ENCODE peak calls at places on chromosomes 16 and 17, in six cellular contexts. N, P, W, S, O and Y are unnamed samples.

GRCh38 chr17:49359990-49360795 is 1.9 kb downstream of the ZNF652 start:
- DNase-seq in O (peak), S (no peak), N (no peak), W (no peak), P (peak), Y (peak)

GRCh38 chr16:30786115-30786935 is 680 bp downstream of the ZNF629 start:
- DNase-seq in S (no peak), N (peak), P (peak), W (no peak), O (peak), Y (no peak)

GRCh38 chr16:85719605-85720318 is 31.0 kb upstream of the GINS2 start:
- DNase-seq in O (no peak), S (no peak), N (no peak), W (no peak), P (no peak), Y (no peak)

GRCh38 chr16:66324785-66325184 is 41.7 kb upstream of the CDH5 start:
- DNase-seq in S (no peak), O (peak), P (peak), N (no peak), W (peak), Y (peak)

GRCh38 chr17:1082579-1082978 is 85.7 kb downstream of the TIMM22 start:
- DNase-seq in N (peak), P (no peak), W (no peak), S (no peak), O (no peak), Y (no peak)

GRCh38 chr16:4087990-4088577 is 28.2 kb downstream of the ADCY9 start:
- DNase-seq in O (no peak), N (peak), P (no peak), S (no peak), W (no peak), Y (no peak)

GRCh38 chr17:60640503-60640902 is 37.1 kb upstream of the BCAS3 start:
- DNase-seq in W (no peak), O (peak), S (peak), N (peak), P (peak), Y (no peak)

GRCh38 chr16:11742536-11743307 is at the start of gene TXNDC11:
- DNase-seq in O (peak), S (peak), W (peak), P (peak), N (peak), Y (peak)

GRCh38 chr17:65901394-65901793 is 290.5 kb downstream of the CEP112 start:
- DNase-seq in N (no peak), W (no peak), S (no peak), O (no peak), P (no peak), Y (no peak)

GRCh38 chr17:77489898-77490265 is 349.1 kb downstream of the SEC14L1 start:
- DNase-seq in S (no peak), O (no peak), W (no peak), P (no peak), N (no peak), Y (no peak)

GRCh38 chr17:57956311-57957119 is 1.3 kb upstream of the CUEDC1 start:
- DNase-seq in S (no peak), O (no peak), N (no peak), W (no peak), P (no peak), Y (peak)

GRCh38 chr17:34354637-34355036 is 1.6 kb upstream of the CCL13 start:
- DNase-seq in N (peak), O (no peak), S (no peak), P (no peak), W (no peak), Y (no peak)

GRCh38 chr17:3885970-3886369 is 6.9 kb downstream of the CAMKK1 start:
- DNase-seq in N (peak), S (no peak), O (peak), P (peak), W (no peak), Y (no peak)

GRCh38 chr17:57927048-57927723 is 28.0 kb downstream of the CUEDC1 start:
- DNase-seq in P (no peak), W (no peak), S (peak), N (peak), O (no peak), Y (no peak)

GRCh38 chr17:78862073-78863023 is 21.7 kb upstream of the USP36 start:
- DNase-seq in O (peak), W (no peak), P (peak), S (no peak), N (peak), Y (no peak)

GRCh38 chr17:81245024-81245664 is 6.0 kb downstream of the NDUFAF8 start:
- DNase-seq in O (no peak), W (no peak), P (no peak), N (peak), S (no peak), Y (no peak)

GRCh38 chr17:36493956-36494355 is 7.5 kb downstream of the ZNHIT3 start:
- DNase-seq in W (no peak), S (no peak), O (peak), P (peak), N (no peak), Y (no peak)

GRCh38 chr17:10767237-10767636 is 36.7 kb downstream of the TMEM238L start:
- DNase-seq in O (no peak), W (no peak), N (no peak), S (no peak), P (no peak), Y (no peak)

GRCh38 chr17:41553176-41553575 is 18.7 kb downstream of the KRT9 start:
- DNase-seq in N (peak), W (no peak), S (no peak), P (no peak), O (no peak), Y (no peak)

GRCh38 chr17:10118788-10119130 is 79.6 kb downstream of the GAS7 start:
- DNase-seq in O (no peak), N (no peak), W (no peak), P (no peak), S (no peak), Y (no peak)

GRCh38 chr16:35150805-35151312 is 1691.4 kb downstream of the TP53TG3F start:
- DNase-seq in S (no peak), N (no peak), P (no peak), W (no peak), O (no peak), Y (no peak)

GRCh38 chr16:65312795-65313194 is 190.9 kb upstream of the CDH11 start:
- DNase-seq in P (peak), W (no peak), O (no peak), N (peak), S (no peak), Y (no peak)

GRCh38 chr17:16507918-16508533 is 16.0 kb upstream of the LRRC75A start:
- DNase-seq in S (no peak), W (no peak), N (peak), O (no peak), P (no peak), Y (no peak)

GRCh38 chr17:40417609-40418427 is at the start of gene TOP2A:
- DNase-seq in N (peak), W (peak), O (peak), P (peak), S (peak), Y (peak)

GRCh38 chr17:40415390-40415789 is 2.3 kb downstream of the TOP2A start:
- DNase-seq in O (peak), S (no peak), P (peak), N (peak), W (no peak), Y (no peak)

GRCh38 chr17:40416671-40417070 is 1.0 kb downstream of the TOP2A start:
- DNase-seq in W (no peak), N (no peak), P (no peak), O (no peak), S (no peak), Y (no peak)

GRCh38 chr17:40418428-40418706 is 671 bp upstream of the TOP2A start:
- DNase-seq in O (no peak), P (no peak), W (no peak), S (no peak), N (no peak), Y (no peak)

GRCh38 chr17:40417258-40417608 is 463 bp downstream of the TOP2A start:
- DNase-seq in P (no peak), W (no peak), N (peak), O (no peak), S (no peak), Y (peak)
- H4K8ac ChIP-seq in P (no peak), W (no peak), N (peak), O (peak), S (no peak), Y (no peak)

GRCh38 chr16:25011891-25012499 is 3.2 kb downstream of the ARHGAP17 start:
- DNase-seq in N (peak), O (peak), W (no peak), P (peak), S (no peak), Y (no peak)

GRCh38 chr16:25013049-25013448 is 2.1 kb downstream of the ARHGAP17 start:
- DNase-seq in N (no peak), W (no peak), P (no peak), O (no peak), S (no peak), Y (no peak)

GRCh38 chr16:25012525-25012991 is 2.6 kb downstream of the ARHGAP17 start:
- DNase-seq in N (peak), P (peak), O (peak), S (no peak), W (no peak), Y (no peak)

GRCh38 chr16:25013751-25014499 is 1.2 kb downstream of the ARHGAP17 start:
- DNase-seq in S (no peak), O (no peak), N (no peak), P (no peak), W (no peak), Y (no peak)

DNA sequence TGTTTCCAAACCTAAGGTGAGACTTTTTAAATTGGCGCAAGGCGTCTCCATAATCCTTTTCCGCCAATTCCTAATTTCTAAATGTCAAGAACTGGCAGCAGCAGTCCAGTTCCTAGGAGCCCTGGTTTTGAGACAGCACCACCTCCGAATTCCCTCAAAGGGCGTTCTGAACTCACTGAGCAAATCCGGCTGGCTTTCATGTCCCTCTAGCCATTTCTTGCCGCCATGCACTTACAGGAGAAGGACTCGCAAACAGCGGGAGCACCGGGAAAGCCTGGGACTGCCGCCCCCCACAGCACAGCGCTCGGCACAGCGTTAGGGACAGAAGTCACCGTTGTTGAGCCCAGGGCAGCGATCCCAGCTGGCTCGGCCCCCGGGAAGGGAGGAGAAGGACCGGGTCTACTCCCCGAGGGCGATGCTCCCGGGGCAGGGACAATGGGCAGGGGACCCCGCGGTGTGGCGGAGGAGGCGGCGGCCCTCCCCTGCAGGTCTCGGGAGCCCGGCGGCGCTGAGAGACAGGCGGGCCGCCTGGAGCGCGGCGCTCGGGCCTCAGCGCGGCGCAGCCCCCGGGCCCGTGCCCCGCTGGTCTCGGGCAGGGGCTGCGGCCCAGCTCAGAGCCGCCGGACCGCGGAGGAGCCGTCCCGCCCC is 545 bp downstream of the ARHGAP17 start:
- DNase-seq in W (no peak), P (peak), O (peak), S (peak), N (peak), Y (peak)
- H3K23ac ChIP-seq in W (no peak), P (peak), O (no peak), S (peak), N (peak), Y (no peak)

GRCh38 chr16:68643227-68643626 is 1.9 kb upstream of the CDH3 start:
- DNase-seq in N (no peak), O (no peak), W (no peak), P (no peak), S (no peak), Y (no peak)

GRCh38 chr16:68642047-68642435 is 3.1 kb upstream of the CDH3 start:
- DNase-seq in O (no peak), S (no peak), N (no peak), W (no peak), P (no peak), Y (no peak)

GRCh38 chr16:68640972-68641371 is 4.1 kb upstream of the CDH3 start:
- DNase-seq in P (peak), S (no peak), N (no peak), O (no peak), W (no peak), Y (no peak)

GRCh38 chr16:68643847-68644246 is 1.3 kb upstream of the CDH3 start:
- DNase-seq in N (no peak), S (no peak), W (no peak), P (no peak), O (no peak), Y (no peak)

DNA sequence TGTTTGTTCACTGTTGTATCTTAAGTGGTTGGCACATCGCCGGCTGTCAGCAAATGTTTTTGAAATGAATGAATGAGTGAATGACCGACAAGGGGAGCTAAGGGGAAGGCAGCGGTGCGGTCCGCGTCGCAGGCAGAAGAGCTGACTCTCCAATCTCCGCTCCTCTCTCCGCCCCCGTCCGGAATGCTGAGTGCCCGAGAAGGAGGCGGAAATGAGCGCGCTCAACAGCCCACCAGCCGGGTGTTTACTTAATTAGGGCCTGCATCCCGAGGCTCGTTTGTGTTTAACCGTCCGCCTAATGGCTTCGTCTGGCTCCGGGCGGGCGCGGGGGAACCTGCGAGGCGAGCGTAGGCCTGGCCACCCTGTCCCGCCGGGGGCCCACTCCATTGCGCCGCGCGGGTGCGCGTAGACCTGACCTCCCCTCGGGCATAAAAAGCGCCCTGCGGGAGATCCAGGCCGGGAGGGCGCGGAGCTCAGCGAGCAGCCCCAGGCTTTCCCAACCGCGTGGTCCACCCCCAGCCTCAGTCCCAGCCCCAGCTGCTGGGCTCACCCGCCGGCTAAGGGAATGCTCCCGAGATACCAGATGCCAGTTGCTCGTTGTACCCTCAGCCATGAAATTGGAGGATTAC is 2.6 kb upstream of the CDH3 start:
- DNase-seq in W (peak), P (peak), N (no peak), S (no peak), O (peak), Y (peak)
- H2AFZ ChIP-seq in W (peak), P (peak), N (peak), S (peak), O (peak), Y (no peak)

GRCh38 chr16:46884513-46885293 is 541 bp downstream of the GPT2 start:
- DNase-seq in W (no peak), S (peak), O (peak), N (peak), P (peak), Y (no peak)

GRCh38 chr16:46882940-46883307 is 1.2 kb upstream of the GPT2 start:
- DNase-seq in N (no peak), S (no peak), O (no peak), P (no peak), W (no peak), Y (no peak)

GRCh38 chr16:46883353-46883689 is 841 bp upstream of the GPT2 start:
- DNase-seq in O (no peak), S (no peak), N (no peak), W (no peak), P (no peak), Y (no peak)

GRCh38 chr16:46882304-46882939 is 1.7 kb upstream of the GPT2 start:
- DNase-seq in N (no peak), P (no peak), O (no peak), S (no peak), W (no peak), Y (no peak)

DNA sequence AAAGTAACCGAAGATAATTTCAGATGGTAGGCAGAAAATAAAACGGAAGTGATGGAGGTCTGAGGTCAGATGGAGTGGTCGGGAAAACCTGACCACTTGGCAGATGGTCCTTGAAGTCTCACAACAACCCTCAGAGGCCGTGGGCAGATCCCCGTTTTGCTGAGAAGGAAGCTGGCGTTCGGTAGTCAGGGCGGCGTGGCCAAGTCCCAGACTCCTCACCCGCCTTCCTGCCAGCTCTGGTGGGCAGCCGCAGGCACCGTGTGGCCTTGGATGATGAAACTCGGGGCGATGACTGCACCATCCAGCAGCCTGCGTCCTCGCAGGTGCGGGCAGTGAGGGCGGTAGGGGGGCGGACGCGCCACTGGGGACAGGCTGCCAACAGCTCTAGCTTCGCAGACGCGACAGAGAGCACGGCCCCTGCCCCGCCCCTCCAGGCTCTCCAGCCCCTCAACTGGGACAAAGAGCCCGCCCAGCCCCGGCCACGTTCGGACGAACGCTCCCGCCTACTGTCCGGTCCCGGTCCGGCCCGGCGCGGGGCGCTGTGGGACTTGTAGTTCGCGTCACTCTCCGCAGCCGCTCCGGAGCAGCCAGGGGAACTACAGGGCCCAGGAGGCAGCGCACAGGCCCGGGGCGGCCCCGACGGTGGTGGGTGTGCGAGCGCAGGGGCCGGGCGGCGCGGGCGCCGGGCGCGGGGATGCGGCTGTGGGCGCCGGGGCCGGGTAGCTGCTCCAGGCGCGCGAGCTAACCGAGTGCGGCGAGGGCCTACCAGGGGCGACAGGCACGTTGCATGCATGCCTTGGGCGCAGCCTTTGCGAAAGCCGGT is at the start of gene GPT2:
- DNase-seq in W (peak), N (peak), O (peak), S (peak), P (peak), Y (peak)
- H4K8ac ChIP-seq in W (peak), N (peak), O (peak), S (no peak), P (peak), Y (no peak)

GRCh38 chr16:50023626-50024025 is 1.4 kb upstream of the CNEP1R1 start:
- DNase-seq in W (no peak), S (no peak), P (no peak), N (no peak), O (no peak), Y (no peak)

GRCh38 chr16:50025544-50025931 is 513 bp downstream of the CNEP1R1 start:
- DNase-seq in P (peak), O (peak), S (no peak), N (no peak), W (no peak), Y (no peak)

GRCh38 chr16:50024207-50024606 is 818 bp upstream of the CNEP1R1 start:
- DNase-seq in S (no peak), O (no peak), N (no peak), W (no peak), P (no peak), Y (no peak)

GRCh38 chr16:50027829-50028228 is 2.8 kb downstream of the CNEP1R1 start:
- DNase-seq in N (no peak), S (no peak), O (no peak), W (no peak), P (no peak), Y (no peak)

DNA sequence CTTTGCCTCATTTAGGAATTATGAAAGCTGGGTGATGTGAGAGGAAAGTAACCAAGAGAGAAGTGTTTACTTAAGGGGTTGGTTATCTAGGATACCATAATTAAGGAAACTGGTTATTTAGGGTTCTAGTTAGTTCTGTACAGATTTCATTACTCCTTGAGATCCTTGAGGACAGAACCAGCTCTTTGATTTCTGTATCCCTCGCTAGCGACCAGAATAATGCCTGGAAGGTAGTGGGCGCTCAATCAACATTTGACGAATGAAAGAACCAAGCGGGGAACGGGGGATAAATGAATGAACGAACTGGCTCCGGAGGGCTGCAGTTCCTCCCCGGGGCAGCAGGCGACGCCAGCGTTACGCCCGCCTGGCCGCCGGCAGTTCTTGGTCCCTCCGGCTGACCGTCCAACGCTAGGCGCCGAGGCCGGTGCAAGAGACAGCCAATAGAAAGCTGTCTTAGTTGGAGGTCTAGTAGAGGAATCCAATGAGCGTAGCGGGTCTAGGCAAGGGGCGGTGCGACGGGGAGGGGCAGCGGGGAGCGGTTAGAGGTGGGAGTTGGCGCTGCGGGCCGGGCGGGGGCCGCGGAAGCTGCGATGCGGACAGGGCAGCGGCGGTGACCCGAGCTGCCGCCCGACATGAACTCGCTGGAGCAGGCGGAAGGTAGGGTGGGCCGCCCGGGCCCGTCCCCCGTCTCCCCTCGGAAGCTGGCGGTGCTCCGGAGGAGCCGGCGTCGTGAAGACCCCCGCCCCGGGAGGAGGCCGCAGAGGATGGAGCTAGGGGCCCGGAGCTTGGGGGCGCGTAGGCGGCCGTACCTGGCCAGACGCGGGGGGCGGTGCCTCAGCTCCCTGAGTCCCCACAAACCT is at the start of gene CNEP1R1:
- DNase-seq in W (peak), S (peak), N (peak), P (peak), O (peak), Y (peak)
- H3K23ac ChIP-seq in W (no peak), S (peak), N (peak), P (no peak), O (no peak), Y (no peak)

GRCh38 chr17:29207986-29208385 is 27.8 kb upstream of the MYO18A start:
- DNase-seq in P (no peak), O (peak), W (no peak), N (no peak), S (no peak), Y (no peak)
- H2AFZ ChIP-seq in P (no peak), O (no peak), W (no peak), N (no peak), S (peak), Y (no peak)

GRCh38 chr16:1258906-1259759 is 3.3 kb downstream of the TPSD1 start:
- DNase-seq in S (no peak), P (no peak), W (no peak), O (peak), N (no peak), Y (no peak)
- H4K8ac ChIP-seq in S (no peak), P (no peak), W (peak), O (no peak), N (no peak), Y (no peak)

GRCh38 chr17:76141212-76142043 is at the start of gene FOXJ1:
- DNase-seq in O (peak), P (peak), N (peak), S (peak), W (peak), Y (peak)
- H3K23ac ChIP-seq in O (no peak), P (no peak), N (peak), S (peak), W (no peak), Y (no peak)